ENCODE peak calls at places on chromosomes 16 and 17, in eight cellular contexts. G is astrocyte of the cerebellum, B is BE2C, V is heart right ventricle, X is lower lobe of right lung, O is breast epithelium, P is mammary epithelial cell, E is astrocyte of the spinal cord. N is an unnamed sample.

GRCh38 chr17:40303009-40303657 is 5.8 kb upstream of the RARA start:
- DNase-seq in G (peak; percentile 65), B (peak; percentile 64), V (no peak), X (no peak), O (no peak), P (peak; percentile 45), E (peak; percentile 75), N (no peak)

GRCh38 chr17:15377608-15378007 is 36.2 kb upstream of the TEKT3 start:
- DNase-seq in G (peak; percentile 76), B (no peak), V (no peak), X (no peak), O (no peak), P (no peak), E (peak; percentile 73), N (no peak)

GRCh38 chr16:19105891-19106624 is 7.7 kb upstream of the ITPRIPL2 start:
- DNase-seq in G (no peak), B (no peak), V (no peak), X (no peak), O (no peak), P (no peak), E (no peak), N (no peak)

GRCh38 chr16:87706278-87707000 is 59.3 kb downstream of the KLHDC4 start:
- DNase-seq in G (no peak), B (no peak), V (no peak), X (no peak), O (no peak), P (no peak), E (no peak), N (no peak)

GRCh38 chr17:36674278-36674650 is 72.9 kb downstream of the MRM1 start:
- DNase-seq in G (no peak), B (no peak), V (no peak), X (no peak), O (no peak), P (no peak), E (no peak), N (no peak)

GRCh38 chr17:78365561-78366108 is 5.8 kb upstream of the SOCS3 start:
- DNase-seq in G (peak; percentile 79), B (no peak), V (no peak), X (no peak), O (peak; percentile 70), P (no peak), E (peak; percentile 81), N (no peak)

GRCh38 chr16:29993191-29993902 is 2.1 kb downstream of the HIRIP3 start:
- DNase-seq in G (no peak), B (no peak), V (no peak), X (peak; percentile 46), O (no peak), P (no peak), E (no peak), N (no peak)

GRCh38 chr17:81253358-81254131 is 14.4 kb downstream of the NDUFAF8 start:
- DNase-seq in G (no peak), B (peak; percentile 63), V (no peak), X (peak; percentile 70), O (no peak), P (no peak), E (no peak), N (peak; percentile 71)

GRCh38 chr17:83196088-83196765 is 116.8 kb downstream of the METRNL start:
- DNase-seq in G (peak; percentile 51), B (peak; percentile 3), V (no peak), X (peak; percentile 36), O (peak; percentile 28), P (no peak), E (peak; percentile 87), N (no peak)

GRCh38 chr17:50837286-50837979 is 2.0 kb downstream of the WFIKKN2 start:
- DNase-seq in G (no peak), B (no peak), V (no peak), X (no peak), O (no peak), P (no peak), E (no peak), N (no peak)

GRCh38 chr16:67105251-67105650 is 4.5 kb upstream of the PHAF1 start:
- DNase-seq in G (no peak), B (no peak), V (no peak), X (no peak), O (no peak), P (no peak), E (no peak), N (no peak)

GRCh38 chr16:67104845-67105244 is 4.9 kb upstream of the PHAF1 start:
- DNase-seq in G (no peak), B (no peak), V (no peak), X (no peak), O (peak; percentile 34), P (no peak), E (no peak), N (no peak)

GRCh38 chr16:67101683-67102082 is 8.1 kb upstream of the PHAF1 start:
- DNase-seq in G (peak; percentile 11), B (no peak), V (no peak), X (no peak), O (no peak), P (no peak), E (peak; percentile 22), N (no peak)

GRCh38 chr16:67105881-67106280 is 3.9 kb upstream of the PHAF1 start:
- DNase-seq in G (no peak), B (no peak), V (no peak), X (no peak), O (no peak), P (no peak), E (no peak), N (no peak)

GRCh38 chr16:67104061-67104460 is 5.7 kb upstream of the PHAF1 start:
- DNase-seq in G (peak; percentile 2), B (peak; percentile 44), V (no peak), X (no peak), O (no peak), P (no peak), E (peak; percentile 37), N (no peak)
- TF ChIP-seq CTCF in G (peak; percentile 45), B (peak; percentile 72), V (peak; percentile 46), X (peak; percentile 21), O (no peak), P (peak; percentile 34), E (peak; percentile 44), N (peak; percentile 24)

GRCh38 chr17:49316889-49317288 is 45.2 kb downstream of the ZNF652 start:
- DNase-seq in G (no peak), B (no peak), V (no peak), X (no peak), O (no peak), P (no peak), E (no peak), N (no peak)

GRCh38 chr17:49315974-49316570 is 46.0 kb downstream of the ZNF652 start:
- DNase-seq in G (no peak), B (no peak), V (no peak), X (no peak), O (no peak), P (no peak), E (peak; percentile 18), N (no peak)

GRCh38 chr17:49318438-49318965 is 43.5 kb downstream of the ZNF652 start:
- DNase-seq in G (no peak), B (no peak), V (no peak), X (no peak), O (no peak), P (no peak), E (no peak), N (no peak)

GRCh38 chr17:49312722-49313121 is 49.3 kb downstream of the ZNF652 start:
- DNase-seq in G (no peak), B (no peak), V (no peak), X (no peak), O (no peak), P (no peak), E (no peak), N (no peak)

GRCh38 chr17:49315551-49315951 is 46.5 kb downstream of the ZNF652 start:
- DNase-seq in G (peak; percentile 77), B (peak; percentile 72), V (peak; percentile 43), X (peak; percentile 57), O (peak; percentile 76), P (peak; percentile 80), E (peak; percentile 90), N (no peak)
- TF ChIP-seq CTCF in G (peak; percentile 74), B (peak; percentile 89), V (peak; percentile 90), X (peak; percentile 80), O (peak; percentile 86), P (peak; percentile 77), E (peak; percentile 75), N (peak; percentile 27)

GRCh38 chr16:85571563-85571812 is 41.6 kb upstream of the GSE1 start:
- DNase-seq in G (no peak), B (no peak), V (no peak), X (no peak), O (no peak), P (no peak), E (no peak), N (no peak)

GRCh38 chr16:85571813-85572619 is 41.1 kb upstream of the GSE1 start:
- DNase-seq in G (no peak), B (no peak), V (no peak), X (peak; percentile 75), O (no peak), P (no peak), E (no peak), N (no peak)

GRCh38 chr16:85573696-85574641 is 39.2 kb upstream of the GSE1 start:
- DNase-seq in G (no peak), B (peak; percentile 96), V (peak; percentile 82), X (no peak), O (peak; percentile 43), P (no peak), E (peak; percentile 76), N (peak; percentile 79)

GRCh38 chr16:85574672-85575475 is 38.2 kb upstream of the GSE1 start:
- DNase-seq in G (no peak), B (no peak), V (no peak), X (no peak), O (no peak), P (no peak), E (no peak), N (no peak)

GRCh38 chr16:85573045-85573695 is 40.0 kb upstream of the GSE1 start:
- DNase-seq in G (no peak), B (no peak), V (no peak), X (no peak), O (no peak), P (no peak), E (no peak), N (no peak)
- TF ChIP-seq CTCF in G (no peak), B (no peak), V (no peak), X (no peak), O (no peak), P (no peak), E (no peak), N (no peak)

GRCh38 chr16:57998992-57999365 is 1.5 kb downstream of the ZNF319 start:
- DNase-seq in G (no peak), B (no peak), V (no peak), X (peak; percentile 45), O (no peak), P (no peak), E (no peak), N (no peak)

GRCh38 chr16:57998484-57998883 is 2.0 kb downstream of the ZNF319 start:
- DNase-seq in G (no peak), B (peak; percentile 6), V (peak; percentile 27), X (peak; percentile 79), O (no peak), P (peak; percentile 81), E (no peak), N (no peak)

GRCh38 chr16:58000706-58001676 is at the start of gene USB1:
- DNase-seq in G (peak; percentile 40), B (peak; percentile 92), V (peak; percentile 92), X (peak; percentile 91), O (peak; percentile 71), P (peak; percentile 83), E (peak; percentile 80), N (peak; percentile 90)

GRCh38 chr16:57999971-58000705 is at the start of gene ZNF319:
- DNase-seq in G (no peak), B (no peak), V (peak; percentile 32), X (peak; percentile 52), O (no peak), P (peak; percentile 8), E (no peak), N (no peak)

GRCh38 chr16:57999366-57999970 is 1.0 kb downstream of the ZNF319 start:
- DNase-seq in G (no peak), B (no peak), V (no peak), X (peak; percentile 44), O (no peak), P (peak; percentile 56), E (peak; percentile 42), N (no peak)
- TF ChIP-seq CTCF in G (no peak), B (peak; percentile 25), V (no peak), X (no peak), O (no peak), P (no peak), E (no peak), N (no peak)

N was measured in mesothelial cell of epicardium.